ENCODE peak calls at places on chromosomes 16 and 17, in four cellular contexts. One of them, this sample, is unnamed.

GRCh38 chr17:57810740-57811632 is 38.9 kb downstream of the MRPS23 start:
- DNase-seq in SK-N-SH: peak; percentile 74
- DNase-seq in GM12878: no peak
- DNase-seq in K562: no peak
- DNase-seq in this sample: no peak

GRCh38 chr17:40450175-40450574 is 6.9 kb downstream of the IGFBP4 start:
- DNase-seq in SK-N-SH: no peak
- DNase-seq in GM12878: no peak
- DNase-seq in K562: peak; percentile 78
- DNase-seq in this sample: peak; percentile 78

GRCh38 chr17:66493283-66494019 is 191.0 kb downstream of the PRKCA start:
- DNase-seq in SK-N-SH: no peak
- DNase-seq in GM12878: no peak
- DNase-seq in K562: no peak
- DNase-seq in this sample: no peak

GRCh38 chr17:52148969-52149351 is 9.6 kb downstream of the CA10 start:
- DNase-seq in SK-N-SH: no peak
- DNase-seq in GM12878: no peak
- DNase-seq in K562: no peak
- DNase-seq in this sample: no peak

GRCh38 chr16:1946495-1947368 is 3.7 kb upstream of the MSRB1 start:
- DNase-seq in SK-N-SH: no peak
- DNase-seq in GM12878: no peak
- DNase-seq in K562: no peak
- DNase-seq in this sample: peak; percentile 44

GRCh38 chr17:67992541-67993152 is 3.6 kb downstream of the C17orf58 start:
- DNase-seq in SK-N-SH: no peak
- DNase-seq in GM12878: no peak
- DNase-seq in K562: no peak
- DNase-seq in this sample: no peak

GRCh38 chr17:35765086-35765710 is 4.5 kb downstream of the C17orf50 start:
- DNase-seq in SK-N-SH: peak; percentile 35
- DNase-seq in GM12878: no peak
- DNase-seq in K562: no peak
- DNase-seq in this sample: no peak

GRCh38 chr16:67499159-67499558 is 15.8 kb upstream of the AGRP start:
- DNase-seq in SK-N-SH: no peak
- DNase-seq in GM12878: no peak
- DNase-seq in K562: peak; percentile 4
- DNase-seq in this sample: no peak

GRCh38 chr17:34726536-34727384 is 147.4 kb downstream of the TMEM132E start:
- DNase-seq in SK-N-SH: peak; percentile 79
- DNase-seq in GM12878: no peak
- DNase-seq in K562: no peak
- DNase-seq in this sample: no peak

GRCh38 chr17:48840441-48840840 is 9.6 kb downstream of the CALCOCO2 start:
- DNase-seq in SK-N-SH: no peak
- DNase-seq in GM12878: no peak
- DNase-seq in K562: no peak
- DNase-seq in this sample: no peak

GRCh38 chr17:63278731-63279442 is 167.2 kb downstream of the CYB561 start:
- DNase-seq in SK-N-SH: no peak
- DNase-seq in GM12878: no peak
- DNase-seq in K562: no peak
- DNase-seq in this sample: no peak

GRCh38 chr17:79842656-79843474 is 3.6 kb upstream of the CBX4 start:
- DNase-seq in SK-N-SH: peak; percentile 81
- DNase-seq in GM12878: no peak
- DNase-seq in K562: no peak
- DNase-seq in this sample: peak; percentile 22
- TF ChIP-seq USF1 in SK-N-SH: no peak
- TF ChIP-seq USF1 in GM12878: no peak
- TF ChIP-seq USF1 in K562: no peak
- TF ChIP-seq USF1 in this sample: no peak

GRCh38 chr16:20002936-20003335 is 70.8 kb downstream of the GPR139 start:
- DNase-seq in SK-N-SH: no peak
- DNase-seq in GM12878: no peak
- DNase-seq in K562: no peak
- DNase-seq in this sample: no peak

GRCh38 chr16:20001856-20002707 is 71.6 kb downstream of the GPR139 start:
- DNase-seq in SK-N-SH: peak; percentile 48
- DNase-seq in GM12878: no peak
- DNase-seq in K562: no peak
- DNase-seq in this sample: no peak

GRCh38 chr16:20004931-20005330 is 68.8 kb downstream of the GPR139 start:
- DNase-seq in SK-N-SH: no peak
- DNase-seq in GM12878: no peak
- DNase-seq in K562: no peak
- DNase-seq in this sample: peak; percentile 23
- TF ChIP-seq CTCF in SK-N-SH: peak; percentile 19
- TF ChIP-seq CTCF in GM12878: no peak
- TF ChIP-seq CTCF in K562: peak; percentile 28
- TF ChIP-seq CTCF in this sample: peak; percentile 28

GRCh38 chr16:51408357-51408756 is 257.3 kb upstream of the SALL1 start:
- DNase-seq in SK-N-SH: no peak
- DNase-seq in GM12878: no peak
- DNase-seq in K562: no peak
- DNase-seq in this sample: no peak

GRCh38 chr16:51410125-51410524 is 259.1 kb upstream of the SALL1 start:
- DNase-seq in SK-N-SH: no peak
- DNase-seq in GM12878: no peak
- DNase-seq in K562: no peak
- DNase-seq in this sample: no peak

GRCh38 chr16:51407199-51407598 is 256.1 kb upstream of the SALL1 start:
- DNase-seq in SK-N-SH: no peak
- DNase-seq in GM12878: peak; percentile 31
- DNase-seq in K562: no peak
- DNase-seq in this sample: no peak

GRCh38 chr16:51407921-51408320 is 256.9 kb upstream of the SALL1 start:
- DNase-seq in SK-N-SH: no peak
- DNase-seq in GM12878: no peak
- DNase-seq in K562: no peak
- DNase-seq in this sample: no peak

DNA sequence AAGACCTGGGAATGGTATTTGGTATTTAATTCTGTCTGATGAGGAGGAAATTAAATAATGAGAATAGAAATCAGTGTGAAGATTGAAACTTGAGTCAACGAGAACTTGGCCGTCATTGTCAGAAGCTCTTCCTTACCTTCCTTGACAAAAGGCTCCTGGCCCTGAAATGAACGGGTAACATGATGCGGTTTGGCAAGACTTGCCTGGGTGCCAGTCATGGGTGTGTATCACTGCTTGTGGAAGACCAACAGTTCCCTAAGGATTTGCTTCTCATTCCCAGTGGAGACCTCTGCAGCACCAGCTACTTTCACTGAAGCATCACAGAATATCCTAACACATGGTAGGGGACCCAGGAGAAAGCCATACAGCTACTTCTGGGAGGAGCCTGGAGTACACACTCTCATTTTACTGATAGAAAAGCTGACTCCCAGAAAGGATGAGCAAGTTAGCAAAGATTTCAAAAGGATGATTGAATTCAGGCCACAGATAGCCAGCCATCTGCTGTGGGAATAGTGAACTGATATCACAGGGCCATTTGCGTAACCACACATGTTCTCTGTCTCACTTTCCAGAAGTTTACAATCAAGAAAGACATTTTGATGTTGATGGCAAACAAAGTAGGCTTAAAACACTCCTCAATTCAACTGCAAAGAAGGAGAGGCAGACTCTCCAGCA is 258.1 kb upstream of the SALL1 start:
- DNase-seq in SK-N-SH: no peak
- DNase-seq in GM12878: no peak
- DNase-seq in K562: no peak
- DNase-seq in this sample: no peak
- TF ChIP-seq USF1 in SK-N-SH: no peak
- TF ChIP-seq USF1 in GM12878: no peak
- TF ChIP-seq USF1 in K562: no peak
- TF ChIP-seq USF1 in this sample: no peak

GRCh38 chr17:30824002-30824355 is 513 bp downstream of the CRLF3 start:
- DNase-seq in SK-N-SH: peak; percentile 68
- DNase-seq in GM12878: no peak
- DNase-seq in K562: peak; percentile 37
- DNase-seq in this sample: peak; percentile 38

GRCh38 chr17:30823425-30823824 is 1.1 kb downstream of the CRLF3 start:
- DNase-seq in SK-N-SH: no peak
- DNase-seq in GM12878: no peak
- DNase-seq in K562: no peak
- DNase-seq in this sample: no peak

GRCh38 chr17:30821751-30822723 is 2.5 kb downstream of the CRLF3 start:
- DNase-seq in SK-N-SH: no peak
- DNase-seq in GM12878: no peak
- DNase-seq in K562: no peak
- DNase-seq in this sample: no peak

GRCh38 chr17:30827082-30827481 is 2.6 kb upstream of the CRLF3 start:
- DNase-seq in SK-N-SH: no peak
- DNase-seq in GM12878: no peak
- DNase-seq in K562: no peak
- DNase-seq in this sample: no peak

DNA sequence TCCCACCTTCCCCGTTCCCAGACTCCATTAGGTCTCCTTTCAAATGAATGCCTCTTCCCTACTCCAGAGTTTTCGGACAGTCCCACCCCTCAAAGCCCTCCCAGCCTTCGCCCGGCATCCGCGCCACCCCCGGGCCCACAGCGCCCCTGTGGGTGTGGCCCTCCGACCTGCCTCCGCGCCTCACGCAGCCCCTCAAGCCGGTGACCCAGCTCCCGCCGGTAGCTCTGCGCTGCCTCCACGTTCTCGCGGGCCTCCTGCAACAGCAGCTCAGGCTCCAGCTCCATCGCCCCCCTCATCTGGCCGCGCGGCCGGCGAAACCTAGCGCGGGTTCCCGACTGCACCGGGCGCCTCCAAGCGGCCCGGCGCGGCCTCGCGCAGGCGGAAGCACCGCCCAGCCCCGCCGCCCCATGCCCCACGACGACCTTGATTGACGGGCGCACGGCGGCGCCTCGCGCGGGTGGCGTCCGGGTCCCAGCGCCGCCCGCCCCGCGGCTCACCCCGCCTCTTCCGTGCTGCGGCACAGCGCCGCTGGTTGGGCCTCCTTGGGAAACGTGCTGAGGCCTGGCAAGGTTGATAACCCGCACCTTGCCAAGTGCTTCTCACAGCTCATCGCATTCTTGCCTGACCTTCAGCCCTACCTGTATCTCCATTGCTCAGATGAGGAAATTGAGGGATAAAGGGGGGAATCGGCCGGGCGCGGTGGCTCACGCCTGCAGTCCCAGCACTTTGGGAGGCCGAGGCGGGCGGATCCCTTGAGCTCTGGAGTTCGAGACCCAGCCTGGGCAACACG is at the start of gene CRLF3:
- DNase-seq in SK-N-SH: peak; percentile 99
- DNase-seq in GM12878: peak; percentile 53
- DNase-seq in K562: peak; percentile 93
- DNase-seq in this sample: peak; percentile 89
- TF ChIP-seq CTCF in SK-N-SH: peak; percentile 61
- TF ChIP-seq CTCF in GM12878: peak; percentile 58
- TF ChIP-seq CTCF in K562: peak; percentile 52
- TF ChIP-seq CTCF in this sample: no peak

This sample was measured in WTC11.